ENCODE peak calls at places on chromosomes 11 and 22, in nine cellular contexts. O, Q, R, N, P, K, C, M and D are unnamed samples.
A peak's percentile ranks its signal among the peaks of the same experiment; 100 is the strongest.

GRCh38 chr22:41915035-41915782 is at the start of gene SHISA8:
- DNase-seq in R (peak; percentile 67), M (no peak), N (peak; percentile 28), C (peak; percentile 7), P (peak; percentile 64), Q (peak; percentile 26), O (no peak), K (no peak), D (no peak)

GRCh38 chr11:63845305-63845704 is 6.4 kb downstream of the MARK2 start:
- DNase-seq in K (no peak), R (no peak), O (no peak), C (peak; percentile 91), P (no peak), Q (no peak), M (no peak), N (no peak), D (no peak)

GRCh38 chr11:121564948-121565684 is 112.3 kb upstream of the SORL1-AS1 start:
- DNase-seq in M (no peak), N (no peak), K (no peak), R (no peak), O (no peak), C (no peak), Q (no peak), P (no peak), D (no peak)

GRCh38 chr11:73481626-73482025 is 105.4 kb downstream of the RELT start:
- DNase-seq in O (no peak), K (no peak), Q (no peak), N (no peak), P (no peak), R (no peak), C (no peak), M (no peak), D (no peak)

GRCh38 chr11:71386232-71386631 is 62.0 kb downstream of the DHCR7 start:
- DNase-seq in P (no peak), Q (no peak), M (no peak), K (no peak), N (no peak), R (no peak), C (no peak), O (no peak), D (no peak)

GRCh38 chr11:63493127-63493526 is 2.2 kb upstream of the PLAAT5 start:
- DNase-seq in P (no peak), R (no peak), N (no peak), O (no peak), C (no peak), Q (no peak), M (no peak), K (no peak), D (no peak)

GRCh38 chr11:108432783-108433182 is 34.5 kb downstream of the C11orf65 start:
- DNase-seq in N (no peak), O (no peak), M (no peak), P (no peak), R (no peak), Q (no peak), K (no peak), C (peak; percentile 42), D (no peak)

GRCh38 chr11:8722156-8722555 is 39.6 kb downstream of the RPL27A start:
- DNase-seq in Q (no peak), O (no peak), C (peak; percentile 56), P (no peak), N (peak; percentile 47), K (no peak), M (no peak), R (no peak), D (no peak)

GRCh38 chr22:19376971-19377370 is 54.6 kb downstream of the HIRA start:
- DNase-seq in C (no peak), N (no peak), Q (no peak), R (no peak), O (no peak), K (no peak), P (no peak), M (no peak), D (no peak)

GRCh38 chr11:134802116-134802515 is 390.1 kb upstream of the B3GAT1 start:
- DNase-seq in N (no peak), Q (no peak), O (no peak), R (no peak), M (no peak), K (no peak), P (no peak), C (no peak), D (no peak)

GRCh38 chr11:30992513-30992849 is 377.1 kb downstream of the DCDC1 start:
- DNase-seq in C (no peak), P (no peak), Q (no peak), M (no peak), R (no peak), K (no peak), N (no peak), O (no peak), D (no peak)

GRCh38 chr11:114400222-114400973 is at the start of the genes C11orf71 and RBM7:
- DNase-seq in M (peak; percentile 90), P (peak; percentile 98), N (peak; percentile 97), Q (peak; percentile 93), K (peak; percentile 99), R (peak; percentile 98), O (peak; percentile 95), C (peak; percentile 99), D (peak; percentile 96)

GRCh38 chr11:33949201-33949913 is 57.5 kb upstream of the LMO2 start:
- DNase-seq in O (no peak), Q (no peak), K (no peak), R (no peak), C (no peak), M (no peak), N (no peak), P (no peak), D (no peak)

GRCh38 chr22:26589367-26589844 is 526 bp downstream of the TPST2 start:
- DNase-seq in P (peak; percentile 57), M (peak; percentile 61), R (peak; percentile 38), O (no peak), N (peak; percentile 54), Q (no peak), K (no peak), C (peak; percentile 12), D (no peak)

GRCh38 chr22:31107206-31108118 is at the start of gene SELENOM:
- DNase-seq in N (peak; percentile 99), P (peak; percentile 98), K (peak; percentile 97), O (peak; percentile 89), R (peak; percentile 97), Q (peak; percentile 93), M (peak; percentile 94), C (peak; percentile 98), D (peak; percentile 98)

GRCh38 chr22:37237371-37238268 is 6.4 kb downstream of the RAC2 start:
- DNase-seq in N (no peak), M (no peak), Q (no peak), P (peak; percentile 4), R (no peak), C (peak; percentile 41), O (no peak), K (no peak), D (no peak)

GRCh38 chr22:37239336-37240239 is 4.5 kb downstream of the RAC2 start:
- DNase-seq in C (no peak), K (no peak), M (no peak), R (no peak), O (no peak), N (no peak), Q (no peak), P (peak; percentile 6), D (no peak)

GRCh38 chr22:37234736-37235711 is 9.0 kb downstream of the RAC2 start:
- DNase-seq in N (no peak), M (no peak), Q (no peak), P (peak; percentile 10), C (no peak), R (no peak), O (no peak), K (no peak), D (no peak)

GRCh38 chr22:37233751-37234631 is 10.1 kb downstream of the RAC2 start:
- DNase-seq in C (no peak), O (no peak), P (peak; percentile 6), R (no peak), M (no peak), K (no peak), N (no peak), Q (no peak), D (no peak)

DNA sequence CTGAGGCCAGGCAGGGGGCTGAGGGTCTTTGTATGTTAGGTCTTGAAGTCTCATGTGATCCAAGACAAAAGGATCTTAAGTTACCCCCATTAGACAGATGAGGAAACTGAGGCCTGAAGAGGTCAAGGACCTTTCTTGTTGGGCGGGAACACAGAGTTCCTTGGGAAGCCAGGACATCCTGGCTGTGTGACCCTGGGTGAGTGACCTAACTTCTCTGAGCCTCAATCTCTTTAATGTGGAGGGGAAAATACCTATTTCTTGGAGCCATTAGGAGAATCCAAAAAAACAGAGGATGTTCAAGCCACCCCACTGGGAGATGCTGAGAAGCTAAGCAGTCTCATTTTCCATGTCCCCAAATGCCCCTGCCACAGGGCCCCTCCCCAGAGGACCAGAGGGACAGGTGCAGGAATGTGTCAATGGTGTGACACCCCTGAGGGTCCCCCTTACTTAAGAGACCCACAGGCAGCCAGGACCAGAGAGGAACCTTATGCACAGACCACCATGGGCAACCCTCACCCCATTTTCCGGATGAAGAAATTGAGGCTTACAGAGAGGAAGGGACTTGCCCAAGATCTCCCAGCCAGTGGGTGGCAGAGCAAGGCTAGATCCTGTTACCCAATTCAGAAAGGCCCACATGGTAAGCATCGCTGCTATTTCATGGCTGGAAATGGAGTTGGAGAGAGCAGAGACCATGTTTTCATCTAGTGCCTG is 8.0 kb downstream of the RAC2 start:
- DNase-seq in Q (no peak), K (no peak), P (peak; percentile 3), O (no peak), N (no peak), M (no peak), R (no peak), C (no peak), D (no peak)
- H3K36me3 ChIP-seq in Q (no peaks in the 10 kb centered on the region), K (no peaks in the 10 kb centered on the region), P (no peaks in the 10 kb centered on the region), O (no peaks in the 10 kb centered on the region), N (no peaks in the 10 kb centered on the region), M (peaks cover 75% of the 10 kb centered on the region), R (no peaks in the 10 kb centered on the region), C (no peaks in the 10 kb centered on the region), D (no peaks in the 10 kb centered on the region)

GRCh38 chr11:77561257-77561656 is 28.5 kb upstream of the AQP11 start:
- DNase-seq in O (no peak), Q (no peak), R (no peak), M (no peak), N (no peak), C (no peak), K (no peak), P (no peak), D (no peak)
- TF ChIP-seq POLR2A in O (no peak), Q (no peak), R (no peak), M (no peak), N (no peak), C (no peak), K (no peak), P (no peak), D (no peak)

GRCh38 chr22:50699754-50700386 is 27.2 kb downstream of the SHANK3 start:
- DNase-seq in P (no peak), C (no peak), R (no peak), O (peak; percentile 33), M (peak; percentile 34), Q (no peak), K (peak; percentile 48), N (no peak), D (no peak)
- TF ChIP-seq CTCF in P (no peak), C (no peak), R (no peak), O (peak; percentile 70), M (peak; percentile 39), Q (no peak), K (no peak), N (no peak), D (no peak)

DNA sequence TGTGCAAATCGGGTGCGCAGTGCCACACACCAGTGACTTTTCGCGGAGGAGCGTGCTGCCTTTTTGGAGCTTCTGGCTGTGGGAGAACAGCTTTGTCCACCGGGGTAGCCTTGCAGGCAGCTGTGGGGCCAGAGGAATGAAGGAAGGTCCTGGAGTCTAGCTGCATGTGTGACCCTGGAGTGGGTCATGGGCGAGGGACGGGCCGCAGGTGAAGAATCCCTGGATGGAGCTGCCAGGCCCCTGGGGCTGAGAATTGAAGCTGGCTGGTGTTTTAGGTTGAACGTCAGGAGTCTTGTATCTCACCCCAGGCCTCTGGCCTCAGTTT is 8.6 kb downstream of the CCND1 start:
- DNase-seq in N (no peak), C (no peak), K (no peak), M (no peak), P (no peak), O (no peak), Q (no peak), R (no peak), D (no peak)
- H3K36me3 ChIP-seq in N (peaks cover 45% of the 10 kb centered on the region), C (peaks cover 89% of the 10 kb centered on the region), K (peaks cover 71% of the 10 kb centered on the region), M (no peaks in the 10 kb centered on the region), P (no peaks in the 10 kb centered on the region), O (peaks cover 57% of the 10 kb centered on the region), Q (no peaks in the 10 kb centered on the region), R (peaks cover 14% of the 10 kb centered on the region), D (no peaks in the 10 kb centered on the region)